ENCODE peak calls at places on chromosomes 11 and 22, in four cellular contexts. One of them, this sample, is unnamed.

GRCh38 chr11:63543711-63544110 is 7.1 kb downstream of the PLAAT4 start:
- DNase-seq in K562: no peak
- DNase-seq in HepG2: no peak
- DNase-seq in GM12878: no peak
- DNase-seq in this sample: no peak

GRCh38 chr11:120224386-120224785 is 13.6 kb downstream of the OAF start:
- DNase-seq in K562: no peak
- DNase-seq in HepG2: no peak
- DNase-seq in GM12878: no peak
- DNase-seq in this sample: no peak

GRCh38 chr11:122398851-122399250 is 256.7 kb upstream of the UBASH3B start:
- DNase-seq in K562: no peak
- DNase-seq in HepG2: no peak
- DNase-seq in GM12878: no peak
- DNase-seq in this sample: no peak

GRCh38 chr11:64186205-64187165 is 514 bp downstream of the STIP1 start:
- DNase-seq in K562: no peak
- DNase-seq in HepG2: no peak
- DNase-seq in GM12878: no peak
- DNase-seq in this sample: no peak

GRCh38 chr11:70016666-70017347 is 61.3 kb upstream of the ANO1 start:
- DNase-seq in K562: no peak
- DNase-seq in HepG2: no peak
- DNase-seq in GM12878: no peak
- DNase-seq in this sample: no peak

GRCh38 chr22:20019661-20020532 is 1.0 kb upstream of the TANGO2 start:
- DNase-seq in K562: no peak
- DNase-seq in HepG2: no peak
- DNase-seq in GM12878: no peak
- DNase-seq in this sample: no peak

GRCh38 chr11:25441432-25441831 is 890.5 kb upstream of the ANO3 start:
- DNase-seq in K562: no peak
- DNase-seq in HepG2: no peak
- DNase-seq in GM12878: no peak
- DNase-seq in this sample: no peak

GRCh38 chr11:104609766-104610165 is 288.5 kb downstream of the CASP12 start:
- DNase-seq in K562: no peak
- DNase-seq in HepG2: no peak
- DNase-seq in GM12878: no peak
- DNase-seq in this sample: no peak

GRCh38 chr22:48424661-48425060 is 1403.0 kb downstream of the BRD1 start:
- DNase-seq in K562: no peak
- DNase-seq in HepG2: no peak
- DNase-seq in GM12878: no peak
- DNase-seq in this sample: no peak

GRCh38 chr11:119061256-119061655 is 4.3 kb upstream of the HYOU1 start:
- DNase-seq in K562: no peak
- DNase-seq in HepG2: no peak
- DNase-seq in GM12878: no peak
- DNase-seq in this sample: no peak

GRCh38 chr22:38346506-38346905 is 29.3 kb upstream of the CSNK1E start:
- DNase-seq in K562: no peak
- DNase-seq in HepG2: no peak
- DNase-seq in GM12878: no peak
- DNase-seq in this sample: no peak

GRCh38 chr11:2306971-2307732 is 5.3 kb downstream of the TSPAN32 start:
- DNase-seq in K562: no peak
- DNase-seq in HepG2: no peak
- DNase-seq in GM12878: no peak
- DNase-seq in this sample: no peak

GRCh38 chr11:97502201-97502600 is 1112.4 kb downstream of the JRKL start:
- DNase-seq in K562: no peak
- DNase-seq in HepG2: no peak
- DNase-seq in GM12878: no peak
- DNase-seq in this sample: no peak

GRCh38 chr11:6387811-6388599 is 2.3 kb upstream of the SMPD1 start:
- DNase-seq in K562: no peak
- DNase-seq in HepG2: peak; percentile 51
- DNase-seq in GM12878: no peak
- DNase-seq in this sample: no peak

GRCh38 chr22:28021998-28022660 is 103.1 kb upstream of the PITPNB start:
- DNase-seq in K562: no peak
- DNase-seq in HepG2: no peak
- DNase-seq in GM12878: no peak
- DNase-seq in this sample: no peak

GRCh38 chr22:37206118-37206840 is 6.0 kb downstream of the SSTR3 start:
- DNase-seq in K562: no peak
- DNase-seq in HepG2: no peak
- DNase-seq in GM12878: no peak
- DNase-seq in this sample: no peak

GRCh38 chr22:32476286-32476685 is 1.7 kb downstream of the FBXO7 start:
- DNase-seq in K562: no peak
- DNase-seq in HepG2: no peak
- DNase-seq in GM12878: no peak
- DNase-seq in this sample: no peak

GRCh38 chr22:44261164-44261860 is 51.4 kb downstream of the SHISAL1 start:
- DNase-seq in K562: no peak
- DNase-seq in HepG2: no peak
- DNase-seq in GM12878: no peak
- DNase-seq in this sample: peak; percentile 2

GRCh38 chr11:69144719-69145365 is 10.9 kb upstream of the SMIM38 start:
- DNase-seq in K562: no peak
- DNase-seq in HepG2: no peak
- DNase-seq in GM12878: no peak
- DNase-seq in this sample: no peak

GRCh38 chr11:68314203-68314885 is 2.0 kb downstream of the LRP5 start:
- DNase-seq in K562: peak; percentile 59
- DNase-seq in HepG2: no peak
- DNase-seq in GM12878: no peak
- DNase-seq in this sample: no peak

GRCh38 chr11:43830928-43831440 is 49.6 kb upstream of the ALKBH3 start:
- DNase-seq in K562: peak; percentile 9
- DNase-seq in HepG2: peak; percentile 82
- DNase-seq in GM12878: no peak
- DNase-seq in this sample: no peak

GRCh38 chr11:10526974-10527918 is 13.7 kb downstream of the RNF141 start:
- DNase-seq in K562: no peak
- DNase-seq in HepG2: no peak
- DNase-seq in GM12878: peak; percentile 70
- DNase-seq in this sample: no peak

GRCh38 chr22:38129021-38129420 is 18.5 kb upstream of the BAIAP2L2 start:
- DNase-seq in K562: no peak
- DNase-seq in HepG2: no peak
- DNase-seq in GM12878: no peak
- DNase-seq in this sample: no peak

GRCh38 chr22:21074092-21074715 is 28.5 kb downstream of the LRRC74B start:
- DNase-seq in K562: no peak
- DNase-seq in HepG2: no peak
- DNase-seq in GM12878: no peak
- DNase-seq in this sample: no peak

GRCh38 chr22:25437414-25438160 is 126.9 kb upstream of the GRK3 start:
- DNase-seq in K562: no peak
- DNase-seq in HepG2: no peak
- DNase-seq in GM12878: no peak
- DNase-seq in this sample: peak; percentile 20

GRCh38 chr22:50507421-50507990 is at the start of gene LMF2:
- DNase-seq in K562: no peak
- DNase-seq in HepG2: peak; percentile 56
- DNase-seq in GM12878: no peak
- DNase-seq in this sample: peak; percentile 90

GRCh38 chr11:128207861-128208321 is 379.5 kb downstream of the ETS1 start:
- DNase-seq in K562: no peak
- DNase-seq in HepG2: no peak
- DNase-seq in GM12878: no peak
- DNase-seq in this sample: no peak

GRCh38 chr11:63532799-63533475 is 3.7 kb upstream of the PLAAT4 start:
- DNase-seq in K562: no peak
- DNase-seq in HepG2: no peak
- DNase-seq in GM12878: no peak
- DNase-seq in this sample: no peak

GRCh38 chr22:29795663-29796062 is 28.5 kb downstream of the UQCR10 start:
- DNase-seq in K562: no peak
- DNase-seq in HepG2: no peak
- DNase-seq in GM12878: no peak
- DNase-seq in this sample: no peak

GRCh38 chr11:23336961-23337360 is 476.7 kb upstream of the CCDC179 start:
- DNase-seq in K562: no peak
- DNase-seq in HepG2: no peak
- DNase-seq in GM12878: no peak
- DNase-seq in this sample: no peak

GRCh38 chr22:49303061-49303735 is 524.5 kb downstream of the BRD1 start:
- DNase-seq in K562: no peak
- DNase-seq in HepG2: no peak
- DNase-seq in GM12878: no peak
- DNase-seq in this sample: no peak

GRCh38 chr11:111231836-111232235 is 13.7 kb upstream of the POU2AF2 start:
- DNase-seq in K562: no peak
- DNase-seq in HepG2: no peak
- DNase-seq in GM12878: no peak
- DNase-seq in this sample: no peak

GRCh38 chr11:65424200-65425104 is 1.9 kb downstream of the NEAT1 start:
- DNase-seq in K562: no peak
- DNase-seq in HepG2: no peak
- DNase-seq in GM12878: no peak
- DNase-seq in this sample: no peak

GRCh38 chr22:40395607-40396006 is 25.2 kb downstream of the SGSM3 start:
- DNase-seq in K562: no peak
- DNase-seq in HepG2: no peak
- DNase-seq in GM12878: no peak
- DNase-seq in this sample: no peak

GRCh38 chr22:30649430-30650007 is 13.9 kb downstream of the SLC35E4 start:
- DNase-seq in K562: peak; percentile 72
- DNase-seq in HepG2: no peak
- DNase-seq in GM12878: no peak
- DNase-seq in this sample: no peak

GRCh38 chr11:107307991-107308390 is 149.6 kb downstream of the CWF19L2 start:
- DNase-seq in K562: no peak
- DNase-seq in HepG2: no peak
- DNase-seq in GM12878: no peak
- DNase-seq in this sample: no peak

GRCh38 chr22:42519544-42520237 is at the start of gene RRP7A:
- DNase-seq in K562: peak; percentile 78
- DNase-seq in HepG2: peak; percentile 48
- DNase-seq in GM12878: no peak
- DNase-seq in this sample: peak; percentile 83

GRCh38 chr11:72738199-72739141 is 13.7 kb downstream of the ARAP1 start:
- DNase-seq in K562: peak; percentile 70
- DNase-seq in HepG2: no peak
- DNase-seq in GM12878: no peak
- DNase-seq in this sample: no peak

DNA sequence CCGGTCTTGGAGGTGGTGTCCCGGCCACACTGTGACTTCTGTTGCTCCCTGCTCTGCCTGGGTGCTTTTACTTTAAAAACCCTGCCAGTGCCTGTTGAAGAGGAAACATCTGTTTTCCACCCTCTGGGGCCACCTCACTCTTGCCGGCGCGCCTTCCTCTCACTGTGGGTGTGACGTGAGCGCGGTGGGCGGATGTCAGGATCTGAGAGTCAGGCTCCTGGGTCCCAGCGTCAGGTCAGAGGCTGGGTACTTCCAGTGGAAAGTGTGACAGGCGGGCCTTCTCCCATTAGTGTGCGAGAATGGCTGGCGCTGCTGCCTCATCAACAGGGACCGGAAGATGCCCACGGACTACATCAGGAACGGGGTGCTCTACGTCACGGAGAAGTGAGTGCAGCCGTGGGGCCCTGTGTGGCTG is 54.2 kb downstream of the GRAMD4 start:
- DNase-seq in K562: no peak
- DNase-seq in HepG2: no peak
- DNase-seq in GM12878: no peak
- DNase-seq in this sample: no peak
- TF ChIP-seq CREM in K562: no peak
- TF ChIP-seq CREM in HepG2: no peak
- TF ChIP-seq CREM in GM12878: peak; percentile 73
- TF ChIP-seq CREM in this sample: no peak

GRCh38 chr11:103529217-103529684 is 420.0 kb downstream of the DYNC2H1 start:
- DNase-seq in K562: no peak
- DNase-seq in HepG2: no peak
- DNase-seq in GM12878: no peak
- DNase-seq in this sample: no peak
- TF ChIP-seq CREM in K562: no peak
- TF ChIP-seq CREM in HepG2: no peak
- TF ChIP-seq CREM in GM12878: no peak
- TF ChIP-seq CREM in this sample: no peak

GRCh38 chr22:34842630-34843029 is 223.3 kb upstream of the ISX start:
- DNase-seq in K562: no peak
- DNase-seq in HepG2: no peak
- DNase-seq in GM12878: no peak
- DNase-seq in this sample: peak; percentile 21

GRCh38 chr22:34841321-34841901 is 224.5 kb upstream of the ISX start:
- DNase-seq in K562: no peak
- DNase-seq in HepG2: no peak
- DNase-seq in GM12878: no peak
- DNase-seq in this sample: no peak

GRCh38 chr22:34841911-34842310 is 224.0 kb upstream of the ISX start:
- DNase-seq in K562: no peak
- DNase-seq in HepG2: no peak
- DNase-seq in GM12878: no peak
- DNase-seq in this sample: no peak

GRCh38 chr22:34847072-34847471 is 218.9 kb upstream of the ISX start:
- DNase-seq in K562: no peak
- DNase-seq in HepG2: no peak
- DNase-seq in GM12878: peak; percentile 36
- DNase-seq in this sample: no peak

DNA sequence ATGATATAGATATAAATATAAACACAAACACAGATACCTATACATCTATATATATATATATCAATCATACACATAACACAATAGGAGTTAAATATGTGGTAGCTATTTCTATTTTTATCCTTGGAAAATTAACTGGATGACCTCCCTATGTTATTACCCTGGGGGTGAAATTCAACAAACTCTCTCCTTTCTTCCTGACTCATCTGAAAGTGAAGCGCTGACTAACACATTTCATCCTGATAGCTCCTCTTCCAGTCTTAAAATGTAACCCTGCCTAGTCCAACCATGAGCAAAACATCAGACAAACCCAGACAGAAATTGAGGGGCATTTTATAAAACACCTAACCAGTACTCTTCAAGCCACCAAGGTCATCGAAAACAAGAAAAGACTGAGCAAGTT is 220.6 kb upstream of the ISX start:
- DNase-seq in K562: no peak
- DNase-seq in HepG2: no peak
- DNase-seq in GM12878: no peak
- DNase-seq in this sample: no peak
- TF ChIP-seq CREM in K562: no peak
- TF ChIP-seq CREM in HepG2: no peak
- TF ChIP-seq CREM in GM12878: no peak
- TF ChIP-seq CREM in this sample: no peak

GRCh38 chr11:1138053-1138452 is 19.7 kb upstream of the MUC5AC start:
- DNase-seq in K562: no peak
- DNase-seq in HepG2: no peak
- DNase-seq in GM12878: no peak
- DNase-seq in this sample: no peak
- TF ChIP-seq CREM in K562: no peak
- TF ChIP-seq CREM in HepG2: no peak
- TF ChIP-seq CREM in GM12878: no peak
- TF ChIP-seq CREM in this sample: no peak

This sample was measured in WTC11.